ENCODE peak calls at places on chromosomes 13 and 19, in eight cellular contexts. One of them, this sample, is unnamed.

GRCh38 chr19:50290011-50290410 is 39.2 kb downstream of the KCNC3 start:
- DNase-seq in astrocyte: no peak
- DNase-seq in tibial nerve: no peak
- DNase-seq in transverse colon: no peak
- DNase-seq in PC-9: no peak
- DNase-seq in pancreas: no peak
- DNase-seq in HCT116: no peak
- DNase-seq in breast epithelium: no peak
- DNase-seq in this sample: no peak

GRCh38 chr13:93730780-93731179 is 504.2 kb downstream of the GPC6 start:
- DNase-seq in astrocyte: peak; percentile 75
- DNase-seq in transverse colon: no peak
- DNase-seq in pancreas: no peak
- DNase-seq in HCT116: no peak
- DNase-seq in tibial nerve: no peak
- DNase-seq in PC-9: no peak
- DNase-seq in breast epithelium: no peak
- DNase-seq in this sample: no peak

GRCh38 chr13:48831248-48831647 is 144.5 kb upstream of the FNDC3A start:
- DNase-seq in astrocyte: peak; percentile 14
- DNase-seq in HCT116: no peak
- DNase-seq in tibial nerve: no peak
- DNase-seq in breast epithelium: no peak
- DNase-seq in pancreas: no peak
- DNase-seq in PC-9: no peak
- DNase-seq in transverse colon: no peak
- DNase-seq in this sample: no peak

GRCh38 chr19:34712606-34713261 is 21.3 kb upstream of the ZNF181 start:
- DNase-seq in PC-9: peak; percentile 48
- DNase-seq in breast epithelium: no peak
- DNase-seq in astrocyte: peak; percentile 44
- DNase-seq in tibial nerve: no peak
- DNase-seq in transverse colon: peak; percentile 50
- DNase-seq in pancreas: no peak
- DNase-seq in HCT116: peak; percentile 71
- DNase-seq in this sample: no peak

GRCh38 chr19:27744926-27745844 is 1467.8 kb downstream of the UQCRFS1 start:
- DNase-seq in pancreas: no peak
- DNase-seq in HCT116: no peak
- DNase-seq in PC-9: no peak
- DNase-seq in transverse colon: no peak
- DNase-seq in astrocyte: peak; percentile 50
- DNase-seq in breast epithelium: no peak
- DNase-seq in tibial nerve: no peak
- DNase-seq in this sample: no peak

GRCh38 chr13:46668302-46668720 is 115.3 kb downstream of the LRCH1 start:
- DNase-seq in breast epithelium: no peak
- DNase-seq in astrocyte: peak; percentile 91
- DNase-seq in transverse colon: no peak
- DNase-seq in PC-9: no peak
- DNase-seq in tibial nerve: no peak
- DNase-seq in pancreas: no peak
- DNase-seq in HCT116: no peak
- DNase-seq in this sample: no peak

GRCh38 chr13:79549355-79550106 is 68.6 kb downstream of the NDFIP2 start:
- DNase-seq in PC-9: no peak
- DNase-seq in pancreas: no peak
- DNase-seq in breast epithelium: no peak
- DNase-seq in transverse colon: no peak
- DNase-seq in HCT116: no peak
- DNase-seq in tibial nerve: no peak
- DNase-seq in astrocyte: peak; percentile 57
- DNase-seq in this sample: no peak

GRCh38 chr19:5627395-5627904 is 4.6 kb downstream of the SAFB start:
- DNase-seq in transverse colon: peak; percentile 50
- DNase-seq in astrocyte: peak; percentile 26
- DNase-seq in breast epithelium: no peak
- DNase-seq in PC-9: no peak
- DNase-seq in pancreas: no peak
- DNase-seq in HCT116: no peak
- DNase-seq in tibial nerve: peak; percentile 36
- DNase-seq in this sample: no peak

GRCh38 chr19:35856001-35856400 is 710 bp upstream of the KIRREL2 start:
- DNase-seq in PC-9: no peak
- DNase-seq in transverse colon: no peak
- DNase-seq in astrocyte: no peak
- DNase-seq in HCT116: no peak
- DNase-seq in tibial nerve: no peak
- DNase-seq in pancreas: peak; percentile 95
- DNase-seq in breast epithelium: no peak
- DNase-seq in this sample: no peak

GRCh38 chr13:34216251-34216650 is 398.3 kb downstream of the RFC3 start:
- DNase-seq in HCT116: no peak
- DNase-seq in breast epithelium: no peak
- DNase-seq in astrocyte: no peak
- DNase-seq in tibial nerve: no peak
- DNase-seq in pancreas: no peak
- DNase-seq in transverse colon: no peak
- DNase-seq in PC-9: no peak
- DNase-seq in this sample: no peak

GRCh38 chr13:30362869-30363268 is 55.5 kb upstream of the KATNAL1 start:
- DNase-seq in breast epithelium: no peak
- DNase-seq in transverse colon: no peak
- DNase-seq in tibial nerve: no peak
- DNase-seq in pancreas: no peak
- DNase-seq in astrocyte: no peak
- DNase-seq in HCT116: no peak
- DNase-seq in PC-9: no peak
- DNase-seq in this sample: no peak

GRCh38 chr13:97935071-97935470 is 18.4 kb upstream of the IPO5 start:
- DNase-seq in astrocyte: no peak
- DNase-seq in pancreas: no peak
- DNase-seq in tibial nerve: no peak
- DNase-seq in transverse colon: no peak
- DNase-seq in PC-9: no peak
- DNase-seq in HCT116: no peak
- DNase-seq in breast epithelium: no peak
- DNase-seq in this sample: no peak

GRCh38 chr19:42634409-42635232 is 39.9 kb upstream of the CEACAM8 start:
- DNase-seq in transverse colon: peak; percentile 12
- DNase-seq in PC-9: peak; percentile 53
- DNase-seq in astrocyte: no peak
- DNase-seq in pancreas: peak; percentile 9
- DNase-seq in tibial nerve: no peak
- DNase-seq in HCT116: peak; percentile 29
- DNase-seq in breast epithelium: no peak
- DNase-seq in this sample: peak; percentile 9

GRCh38 chr13:43293008-43293407 is 269.6 kb downstream of the DNAJC15 start:
- DNase-seq in tibial nerve: no peak
- DNase-seq in HCT116: no peak
- DNase-seq in breast epithelium: no peak
- DNase-seq in pancreas: no peak
- DNase-seq in PC-9: no peak
- DNase-seq in transverse colon: no peak
- DNase-seq in astrocyte: no peak
- DNase-seq in this sample: no peak

GRCh38 chr13:99405966-99406365 is 95.3 kb upstream of the TM9SF2 start:
- DNase-seq in astrocyte: no peak
- DNase-seq in HCT116: no peak
- DNase-seq in tibial nerve: no peak
- DNase-seq in pancreas: no peak
- DNase-seq in breast epithelium: peak; percentile 36
- DNase-seq in PC-9: no peak
- DNase-seq in transverse colon: no peak
- DNase-seq in this sample: no peak

GRCh38 chr13:113761136-113761535 is 2.1 kb downstream of the TMEM255B start:
- DNase-seq in tibial nerve: no peak
- DNase-seq in astrocyte: no peak
- DNase-seq in HCT116: no peak
- DNase-seq in PC-9: no peak
- DNase-seq in pancreas: no peak
- DNase-seq in transverse colon: no peak
- DNase-seq in breast epithelium: no peak
- DNase-seq in this sample: no peak

GRCh38 chr13:113762075-113762474 is 3.0 kb downstream of the TMEM255B start:
- DNase-seq in PC-9: no peak
- DNase-seq in pancreas: no peak
- DNase-seq in transverse colon: no peak
- DNase-seq in tibial nerve: no peak
- DNase-seq in astrocyte: no peak
- DNase-seq in HCT116: no peak
- DNase-seq in breast epithelium: no peak
- DNase-seq in this sample: no peak

GRCh38 chr13:113758651-113759524 is at the start of gene TMEM255B:
- DNase-seq in breast epithelium: peak; percentile 83
- DNase-seq in transverse colon: peak; percentile 88
- DNase-seq in tibial nerve: peak; percentile 69
- DNase-seq in astrocyte: peak; percentile 30
- DNase-seq in HCT116: peak; percentile 10
- DNase-seq in PC-9: peak; percentile 64
- DNase-seq in pancreas: peak; percentile 92
- DNase-seq in this sample: no peak

GRCh38 chr13:113762538-113762937 is 3.5 kb downstream of the TMEM255B start:
- DNase-seq in PC-9: no peak
- DNase-seq in pancreas: no peak
- DNase-seq in breast epithelium: no peak
- DNase-seq in HCT116: no peak
- DNase-seq in transverse colon: no peak
- DNase-seq in tibial nerve: no peak
- DNase-seq in astrocyte: no peak
- DNase-seq in this sample: no peak

DNA sequence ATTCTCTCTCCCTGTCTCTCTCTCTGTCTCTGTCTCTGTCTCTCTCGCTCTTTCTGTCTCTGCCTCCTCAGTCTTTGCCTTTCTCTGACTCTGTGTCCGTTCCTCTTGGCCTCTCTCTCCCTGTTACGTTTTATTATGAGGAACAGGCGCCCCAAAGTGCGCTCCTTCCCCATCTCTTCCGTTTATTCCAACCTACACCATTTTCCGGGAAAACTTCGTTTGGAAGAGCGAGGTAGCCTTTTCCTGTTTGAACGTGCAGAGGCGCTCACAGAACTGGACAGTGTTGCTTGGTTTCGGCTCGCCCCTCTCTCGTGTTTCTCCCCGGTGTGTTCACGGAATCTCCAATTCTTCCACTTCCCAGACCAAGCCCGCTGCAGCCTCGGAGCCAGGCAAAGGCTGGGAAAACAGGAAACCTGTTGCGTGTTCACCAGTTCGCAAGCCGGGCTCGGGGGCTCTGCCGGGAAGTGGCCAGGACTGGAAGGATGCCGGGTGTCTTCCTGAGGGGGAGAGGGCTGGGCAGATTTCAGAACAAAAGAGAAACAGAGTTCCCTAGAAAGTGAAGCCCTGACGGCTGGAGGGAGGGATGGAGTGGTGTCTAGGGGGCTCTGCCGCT is 605 bp downstream of the TMEM255B start:
- DNase-seq in pancreas: peak; percentile 63
- DNase-seq in breast epithelium: no peak
- DNase-seq in PC-9: no peak
- DNase-seq in transverse colon: no peak
- DNase-seq in astrocyte: no peak
- DNase-seq in tibial nerve: no peak
- DNase-seq in HCT116: no peak
- DNase-seq in this sample: no peak
- H3K27ac ChIP-seq in pancreas: no peak overlapping the region
- H3K27ac ChIP-seq in breast epithelium: peak overlapping the region; percentile 62
- H3K27ac ChIP-seq in PC-9: no peak overlapping the region
- H3K27ac ChIP-seq in transverse colon: peak overlapping the region; percentile 62
- H3K27ac ChIP-seq in astrocyte: no peak overlapping the region
- H3K27ac ChIP-seq in tibial nerve: peak overlapping the region; percentile 92
- H3K27ac ChIP-seq in HCT116: no peak overlapping the region
- H3K27ac ChIP-seq in this sample: no peak overlapping the region

GRCh38 chr19:46606681-46607440 is 5.7 kb downstream of the CALM3 start:
- DNase-seq in transverse colon: peak; percentile 4
- DNase-seq in astrocyte: no peak
- DNase-seq in tibial nerve: peak; percentile 8
- DNase-seq in PC-9: no peak
- DNase-seq in pancreas: no peak
- DNase-seq in breast epithelium: no peak
- DNase-seq in HCT116: no peak
- DNase-seq in this sample: no peak
- H3K4me1 ChIP-seq in transverse colon: peaks cover 22% of the 10 kb centered on the region
- H3K4me1 ChIP-seq in astrocyte: peaks cover 14% of the 10 kb centered on the region
- H3K4me1 ChIP-seq in tibial nerve: peaks cover 60% of the 10 kb centered on the region
- H3K4me1 ChIP-seq in PC-9: peaks cover 12% of the 10 kb centered on the region
- H3K4me1 ChIP-seq in pancreas: peaks cover 18% of the 10 kb centered on the region
- H3K4me1 ChIP-seq in breast epithelium: peaks cover 7% of the 10 kb centered on the region
- H3K4me1 ChIP-seq in HCT116: peaks cover 14% of the 10 kb centered on the region
- H3K4me1 ChIP-seq in this sample: peaks cover 3% of the 10 kb centered on the region

DNA sequence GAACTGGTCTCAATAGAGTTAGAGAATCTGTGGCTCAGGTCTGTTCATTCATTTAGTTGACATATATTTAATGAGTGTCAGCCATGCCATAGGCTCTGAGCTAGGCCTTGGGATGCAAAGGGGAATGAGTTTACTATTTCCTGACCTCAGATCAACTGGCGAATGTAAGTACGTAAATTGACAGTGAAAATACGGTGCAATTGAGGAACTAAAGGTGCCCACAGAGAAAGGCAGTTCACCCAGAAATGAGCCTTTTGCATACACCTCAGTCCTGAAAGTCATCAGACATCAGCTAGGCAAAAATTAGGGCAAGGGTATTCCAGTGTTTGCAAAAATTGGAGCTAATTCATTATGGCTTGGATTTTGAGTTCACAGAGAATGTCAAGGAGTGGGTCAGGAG is 20.6 kb upstream of the UPF3A start:
- DNase-seq in PC-9: no peak
- DNase-seq in astrocyte: no peak
- DNase-seq in transverse colon: no peak
- DNase-seq in pancreas: no peak
- DNase-seq in tibial nerve: no peak
- DNase-seq in breast epithelium: no peak
- DNase-seq in HCT116: no peak
- DNase-seq in this sample: no peak
- H3K4me3 ChIP-seq in PC-9: no peak overlapping the region
- H3K4me3 ChIP-seq in astrocyte: no peak overlapping the region
- H3K4me3 ChIP-seq in transverse colon: no peak overlapping the region
- H3K4me3 ChIP-seq in pancreas: no peak overlapping the region
- H3K4me3 ChIP-seq in tibial nerve: no peak overlapping the region
- H3K4me3 ChIP-seq in breast epithelium: no peak overlapping the region
- H3K4me3 ChIP-seq in HCT116: no peak overlapping the region
- H3K4me3 ChIP-seq in this sample: no peak overlapping the region

DNA sequence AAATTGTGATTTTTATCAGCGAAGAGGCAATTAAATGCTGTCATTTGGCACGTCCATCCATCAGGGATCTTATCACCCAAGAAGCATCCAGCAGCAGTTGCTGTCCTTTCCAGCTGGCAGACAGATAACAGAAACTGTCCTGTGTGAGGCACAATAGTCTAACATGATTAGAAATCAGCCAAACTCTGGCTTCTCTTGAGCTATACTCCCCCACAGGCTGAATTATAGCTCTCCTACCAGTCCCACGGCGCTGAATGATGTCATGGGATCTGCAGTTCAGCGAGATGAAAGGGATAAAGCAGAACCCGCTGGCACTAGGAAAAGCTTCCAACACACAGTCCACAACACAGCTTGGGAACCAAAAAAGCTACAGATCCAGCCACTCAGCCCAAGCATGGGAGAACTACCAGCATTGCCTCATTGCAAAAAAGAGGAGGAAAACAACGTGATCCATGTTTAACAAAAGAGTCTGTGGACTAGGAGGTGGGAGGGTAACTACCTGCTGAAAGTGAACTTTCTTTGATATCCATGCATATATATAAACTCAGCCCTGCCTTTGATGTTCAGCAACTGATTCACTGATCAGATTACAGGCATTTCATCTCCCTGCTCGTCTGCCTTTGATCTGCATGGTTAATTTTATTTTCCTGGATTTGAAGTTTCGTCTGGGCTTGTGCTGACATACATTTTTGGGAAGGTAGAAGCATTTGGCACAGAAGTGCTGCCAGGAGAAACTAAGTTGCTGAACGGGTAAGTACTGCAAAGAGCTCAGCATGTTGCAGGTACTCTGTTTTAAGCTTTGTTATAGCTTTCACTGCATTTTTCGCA is at the start of gene TNFRSF19:
- DNase-seq in HCT116: no peak
- DNase-seq in PC-9: no peak
- DNase-seq in pancreas: no peak
- DNase-seq in breast epithelium: no peak
- DNase-seq in transverse colon: no peak
- DNase-seq in astrocyte: peak; percentile 91
- DNase-seq in tibial nerve: peak; percentile 41
- DNase-seq in this sample: no peak
- H3K27ac ChIP-seq in HCT116: no peak within 1 kb of the TSS
- H3K27ac ChIP-seq in PC-9: no peak within 1 kb of the TSS
- H3K27ac ChIP-seq in pancreas: no peak within 1 kb of the TSS
- H3K27ac ChIP-seq in breast epithelium: peak within 1 kb of the TSS; percentile 45
- H3K27ac ChIP-seq in transverse colon: peak within 1 kb of the TSS; percentile 13
- H3K27ac ChIP-seq in astrocyte: peak within 1 kb of the TSS; percentile 80
- H3K27ac ChIP-seq in tibial nerve: peak within 1 kb of the TSS; percentile 78
- H3K27ac ChIP-seq in this sample: no peak within 1 kb of the TSS